ENCODE peak calls at places on chromosomes 16 and 17, in six cellular contexts. D, Y, Z, O, S and F are unnamed samples.

GRCh38 chr17:9816472-9816871 is 5.4 kb downstream of the GSG1L2 start:
- DNase-seq in O (no peak), Y (no peak), D (no peak), Z (no peak), S (no peak), F (no peak)

GRCh38 chr17:80123791-80124190 is 22.4 kb downstream of the GAA start:
- DNase-seq in S (no peak), Z (no peak), O (no peak), D (peak; percentile 60), Y (no peak), F (no peak)

GRCh38 chr17:80847506-80848230 is 144.0 kb upstream of the CHMP6 start:
- DNase-seq in D (no peak), Y (no peak), O (no peak), Z (no peak), S (peak; percentile 33), F (no peak)

GRCh38 chr17:1241904-1242303 is 28.3 kb upstream of the BHLHA9 start:
- DNase-seq in O (no peak), Y (no peak), D (peak; percentile 42), Z (peak; percentile 73), S (no peak), F (no peak)

GRCh38 chr16:89222931-89223330 is 5.4 kb downstream of the ZNF778 start:
- DNase-seq in Y (no peak), O (no peak), Z (no peak), S (no peak), D (no peak), F (no peak)

GRCh38 chr17:54907385-54907784 is 6.7 kb downstream of the TOM1L1 start:
- DNase-seq in Z (no peak), O (peak; percentile 11), S (no peak), D (no peak), Y (no peak), F (no peak)

GRCh38 chr17:82978765-82979349 is 100.6 kb upstream of the METRNL start:
- DNase-seq in D (no peak), O (no peak), Z (no peak), Y (no peak), S (no peak), F (no peak)

GRCh38 chr17:15048933-15049539 is 216.1 kb downstream of the PMP22 start:
- DNase-seq in D (no peak), Y (no peak), S (no peak), Z (no peak), O (no peak), F (no peak)

GRCh38 chr16:88696441-88696840 is 9.8 kb downstream of the RNF166 start:
- DNase-seq in O (no peak), S (no peak), Z (no peak), D (no peak), Y (no peak), F (no peak)

GRCh38 chr16:26133401-26133800 is 441.6 kb downstream of the HS3ST4 start:
- DNase-seq in Y (no peak), S (no peak), Z (no peak), O (peak; percentile 63), D (no peak), F (no peak)

GRCh38 chr16:31360296-31360695 is 5.3 kb downstream of the ITGAX start:
- DNase-seq in Z (no peak), O (no peak), D (no peak), Y (no peak), S (no peak), F (no peak)

GRCh38 chr16:4970010-4970409 is 11.9 kb downstream of the SEC14L5 start:
- DNase-seq in O (no peak), S (no peak), D (no peak), Y (no peak), Z (no peak), F (peak; percentile 68)

GRCh38 chr17:1331708-1332107 is 52.2 kb downstream of the TRARG1 start:
- DNase-seq in Z (no peak), D (no peak), S (peak; percentile 41), O (no peak), Y (no peak), F (no peak)

GRCh38 chr16:47136101-47136820 is 7.5 kb downstream of the NETO2 start:
- DNase-seq in S (no peak), Z (peak; percentile 21), D (peak; percentile 42), Y (peak; percentile 62), O (no peak), F (no peak)

GRCh38 chr17:40448639-40449261 is 5.5 kb downstream of the IGFBP4 start:
- DNase-seq in O (peak; percentile 74), S (no peak), D (no peak), Z (peak; percentile 57), Y (no peak), F (no peak)

GRCh38 chr16:22103371-22103890 is 11.1 kb downstream of the VWA3A start:
- DNase-seq in O (no peak), Z (no peak), Y (no peak), D (no peak), S (no peak), F (no peak)

DNA sequence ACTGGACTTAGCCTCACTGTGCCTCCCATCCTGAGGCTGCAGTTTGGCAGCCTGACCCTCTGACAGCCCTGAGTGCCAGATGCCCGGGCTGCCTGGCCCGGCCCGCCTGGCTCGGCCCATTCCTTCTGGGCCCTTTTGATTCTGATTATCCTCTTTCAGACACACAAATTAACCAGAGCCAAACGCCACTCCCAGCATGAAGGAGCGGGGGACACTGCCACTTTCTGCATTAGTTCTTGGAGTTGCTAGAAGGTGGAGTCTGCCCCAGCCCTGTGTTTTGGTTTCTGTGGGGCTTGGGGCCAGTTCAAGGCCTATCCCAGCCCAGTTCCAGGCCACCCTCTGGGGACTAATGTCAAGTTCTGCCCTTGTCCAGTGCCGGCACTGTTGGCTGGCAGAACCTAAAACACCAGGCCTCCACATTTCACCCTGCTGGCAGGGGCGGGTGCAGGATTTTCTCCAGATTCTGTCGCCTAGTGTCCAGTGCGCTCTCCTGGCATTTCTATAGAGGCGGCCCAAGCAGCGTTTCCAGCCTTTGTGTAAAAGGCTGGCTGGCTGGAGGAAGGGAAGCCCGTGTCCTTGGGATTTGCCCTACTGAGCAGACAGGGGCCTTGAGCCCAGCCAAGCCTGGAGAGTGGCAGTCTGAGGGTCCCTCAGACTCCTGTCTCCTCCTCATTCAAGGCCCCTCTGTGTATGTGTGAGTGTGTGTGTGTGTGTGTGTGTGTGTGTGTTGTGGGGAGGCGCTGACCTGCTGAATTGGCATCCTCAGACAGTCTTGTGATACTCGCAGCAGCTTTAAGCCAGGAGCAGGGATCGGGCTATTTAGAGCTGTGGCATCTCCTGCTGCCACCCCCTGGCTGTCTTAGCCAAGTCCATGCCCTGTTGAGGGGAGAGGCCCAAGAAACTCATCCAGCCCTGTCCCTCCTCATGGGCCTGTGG is 21.4 kb downstream of the PLCD3 start:
- DNase-seq in Y (no peak), O (no peak), Z (no peak), S (no peak), D (no peak), F (no peak)
- TF ChIP-seq CTCF in Y (no peak), O (no peak), Z (no peak), S (no peak), D (no peak), F (no peak)

GRCh38 chr17:4899341-4900230 is at the start of gene C17orf107:
- DNase-seq in Y (peak; percentile 25), O (peak; percentile 94), Z (peak; percentile 78), D (peak; percentile 23), S (peak; percentile 97), F (no peak)
- TF ChIP-seq CTCF in Y (no peak), O (no peak), Z (no peak), D (no peak), S (no peak), F (no peak)

GRCh38 chr17:42017866-42018200 is 594 bp upstream of the DNAJC7 start:
- DNase-seq in Y (peak; percentile 72), S (no peak), O (no peak), D (no peak), Z (no peak), F (no peak)

GRCh38 chr17:42018988-42019387 is 902 bp upstream of the NKIRAS2 start:
- DNase-seq in O (no peak), S (no peak), Y (no peak), D (no peak), Z (no peak), F (no peak)

GRCh38 chr17:42018339-42018738 is 1.1 kb upstream of the DNAJC7 start:
- DNase-seq in Z (no peak), Y (no peak), D (no peak), O (no peak), S (no peak), F (no peak)

GRCh38 chr17:42016411-42016831 is 818 bp downstream of the DNAJC7 start:
- DNase-seq in S (no peak), Z (peak; percentile 59), Y (no peak), O (peak; percentile 36), D (no peak), F (peak; percentile 16)

GRCh38 chr17:42016952-42017865 is at the start of gene DNAJC7:
- DNase-seq in S (peak; percentile 85), D (peak; percentile 80), Z (peak; percentile 91), O (peak; percentile 96), Y (peak; percentile 92), F (peak; percentile 96)
- TF ChIP-seq CTCF in S (no peak), D (no peak), Z (no peak), O (no peak), Y (no peak), F (peak; percentile 33)

DNA sequence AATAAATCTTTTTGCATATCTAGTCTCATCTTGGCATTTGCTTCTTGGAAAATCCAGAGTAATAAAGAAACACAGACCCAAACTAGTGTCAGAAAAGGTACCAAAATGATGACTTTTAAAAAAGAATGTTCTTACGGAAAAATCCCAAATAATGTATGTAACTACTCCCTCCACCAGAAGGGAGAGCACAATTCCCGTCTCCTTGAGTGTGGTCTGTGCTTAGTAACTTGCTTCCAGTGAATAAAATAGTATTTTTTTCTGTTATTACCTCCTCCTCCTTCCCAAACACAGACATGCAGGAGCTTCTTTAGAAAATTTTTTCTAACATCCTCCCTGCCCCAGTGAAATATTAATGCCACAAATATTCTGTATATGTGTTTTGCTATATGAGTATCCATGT is 358.1 kb downstream of the ZFHX3 start:
- DNase-seq in S (no peak), Z (peak; percentile 30), O (no peak), D (no peak), Y (no peak), F (no peak)
- TF ChIP-seq CTCF in S (no peak), Z (peak; percentile 28), O (peak; percentile 16), D (no peak), Y (no peak), F (no peak)

DNA sequence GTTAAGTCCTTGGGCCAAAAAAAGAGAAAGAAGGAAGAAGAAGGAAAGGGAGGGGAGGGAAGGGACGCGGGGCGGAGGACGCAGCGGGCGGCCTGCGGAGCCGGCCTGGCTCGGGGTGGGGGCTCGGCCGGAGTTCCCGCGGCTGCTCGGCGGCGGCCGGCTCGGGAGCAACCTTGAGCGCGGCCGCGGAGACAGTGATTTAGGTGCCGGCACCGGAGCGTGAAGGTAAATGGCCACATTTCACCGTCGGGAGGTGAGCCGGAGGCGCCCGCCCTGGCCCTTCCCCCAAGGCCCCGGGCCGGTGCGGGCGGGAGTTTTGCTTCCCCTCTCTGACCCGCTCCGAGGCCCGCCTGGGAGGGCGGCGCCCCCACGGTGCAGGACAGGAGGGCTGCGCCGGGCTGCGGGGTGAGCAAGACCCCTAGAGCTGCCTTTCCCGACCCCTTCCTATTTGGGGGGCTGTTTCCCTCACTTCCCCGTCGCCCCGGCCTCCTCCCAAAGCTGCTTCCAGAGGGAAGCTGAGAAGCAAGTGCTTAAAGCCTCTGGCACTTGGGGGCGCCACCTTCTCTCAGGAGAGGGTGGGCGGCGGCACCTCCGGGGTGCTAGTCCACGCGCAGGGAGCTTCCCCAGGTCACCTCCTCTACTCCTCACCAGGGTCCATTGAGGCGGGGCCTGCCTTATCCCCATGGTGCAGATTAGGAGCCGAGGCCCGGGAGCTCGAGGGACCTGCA is 56.5 kb downstream of the MRM1 start:
- DNase-seq in Z (peak; percentile 8), D (no peak), Y (no peak), S (no peak), O (peak; percentile 44), F (no peak)
- TF ChIP-seq CTCF in Z (peak; percentile 28), D (peak; percentile 27), Y (no peak), S (no peak), O (peak; percentile 35), F (no peak)

GRCh38 chr16:81451753-81452680 is 7.4 kb downstream of the CMIP start:
- DNase-seq in O (peak; percentile 68), Y (no peak), D (no peak), S (peak; percentile 59), Z (no peak), F (no peak)
- TF ChIP-seq CTCF in O (no peak), Y (no peak), D (no peak), S (no peak), Z (no peak), F (no peak)